ENCODE peak calls at places on chromosomes 2 and 18, in six cellular contexts. One of them, this sample, is unnamed.

GRCh38 chr2:163934134-163934533 is 198.3 kb upstream of the FIGN start:
- DNase-seq in HCT116: no peak
- DNase-seq in endothelial cell of umbilical vein: no peak
- DNase-seq in WTC11: no peak
- DNase-seq in A549: no peak
- DNase-seq in HepG2: no peak
- DNase-seq in this sample: no peak

GRCh38 chr2:58973831-58974281 is 732.7 kb upstream of the FANCL start:
- DNase-seq in HepG2: no peak
- DNase-seq in A549: no peak
- DNase-seq in WTC11: peak; percentile 65
- DNase-seq in endothelial cell of umbilical vein: no peak
- DNase-seq in HCT116: no peak
- DNase-seq in this sample: no peak

GRCh38 chr2:25342372-25343186 is 854 bp upstream of the DNMT3A start:
- DNase-seq in HCT116: peak; percentile 38
- DNase-seq in HepG2: peak; percentile 78
- DNase-seq in A549: peak; percentile 92
- DNase-seq in WTC11: peak; percentile 95
- DNase-seq in endothelial cell of umbilical vein: peak; percentile 88
- DNase-seq in this sample: peak; percentile 91

GRCh38 chr18:6044773-6045172 is 149.5 kb upstream of the TMEM200C start:
- DNase-seq in HepG2: peak; percentile 8
- DNase-seq in WTC11: no peak
- DNase-seq in endothelial cell of umbilical vein: no peak
- DNase-seq in A549: no peak
- DNase-seq in HCT116: no peak
- DNase-seq in this sample: no peak

GRCh38 chr2:239927424-239927981 is 97.6 kb downstream of the NDUFA10 start:
- DNase-seq in endothelial cell of umbilical vein: peak; percentile 17
- DNase-seq in HepG2: peak; percentile 75
- DNase-seq in WTC11: no peak
- DNase-seq in A549: peak; percentile 81
- DNase-seq in HCT116: peak; percentile 58
- DNase-seq in this sample: peak; percentile 83

GRCh38 chr2:102442967-102443828 is 20.2 kb downstream of the IL18RAP start:
- DNase-seq in WTC11: peak; percentile 15
- DNase-seq in A549: peak; percentile 13
- DNase-seq in HCT116: peak; percentile 18
- DNase-seq in HepG2: peak; percentile 30
- DNase-seq in endothelial cell of umbilical vein: peak; percentile 64
- DNase-seq in this sample: peak; percentile 65

GRCh38 chr2:68912732-68913131 is 40.0 kb downstream of the GKN2 start:
- DNase-seq in WTC11: no peak
- DNase-seq in HepG2: no peak
- DNase-seq in endothelial cell of umbilical vein: no peak
- DNase-seq in A549: no peak
- DNase-seq in HCT116: no peak
- DNase-seq in this sample: peak; percentile 75

GRCh38 chr2:9424447-9425164 is 1.2 kb downstream of the CPSF3 start:
- DNase-seq in HCT116: no peak
- DNase-seq in HepG2: no peak
- DNase-seq in endothelial cell of umbilical vein: no peak
- DNase-seq in WTC11: no peak
- DNase-seq in A549: no peak
- DNase-seq in this sample: no peak

GRCh38 chr2:238351315-238351714 is 31.0 kb downstream of the TRAF3IP1 start:
- DNase-seq in WTC11: no peak
- DNase-seq in HCT116: no peak
- DNase-seq in endothelial cell of umbilical vein: no peak
- DNase-seq in HepG2: no peak
- DNase-seq in A549: no peak
- DNase-seq in this sample: no peak

GRCh38 chr2:197804758-197805597 is 585 bp downstream of the PLCL1 start:
- DNase-seq in WTC11: peak; percentile 44
- DNase-seq in HepG2: no peak
- DNase-seq in endothelial cell of umbilical vein: peak; percentile 61
- DNase-seq in A549: no peak
- DNase-seq in HCT116: no peak
- DNase-seq in this sample: peak; percentile 16

GRCh38 chr2:25251032-25251460 is 82.7 kb upstream of the POMC start:
- DNase-seq in WTC11: no peak
- DNase-seq in endothelial cell of umbilical vein: no peak
- DNase-seq in HepG2: no peak
- DNase-seq in HCT116: no peak
- DNase-seq in A549: no peak
- DNase-seq in this sample: peak; percentile 65

GRCh38 chr2:46826898-46827245 is 88.7 kb downstream of the MCFD2 start:
- DNase-seq in endothelial cell of umbilical vein: no peak
- DNase-seq in A549: no peak
- DNase-seq in WTC11: no peak
- DNase-seq in HepG2: no peak
- DNase-seq in HCT116: no peak
- DNase-seq in this sample: no peak

GRCh38 chr2:603869-604268 is 73.3 kb downstream of the TMEM18 start:
- DNase-seq in WTC11: no peak
- DNase-seq in HCT116: no peak
- DNase-seq in A549: peak; percentile 15
- DNase-seq in HepG2: no peak
- DNase-seq in endothelial cell of umbilical vein: no peak
- DNase-seq in this sample: no peak

GRCh38 chr2:2623939-2624338 is 292.9 kb upstream of the MYT1L start:
- DNase-seq in WTC11: no peak
- DNase-seq in A549: no peak
- DNase-seq in HCT116: no peak
- DNase-seq in HepG2: no peak
- DNase-seq in endothelial cell of umbilical vein: no peak
- DNase-seq in this sample: no peak

GRCh38 chr2:224309216-224309615 is 92.7 kb downstream of the FAM124B start:
- DNase-seq in HepG2: no peak
- DNase-seq in endothelial cell of umbilical vein: no peak
- DNase-seq in WTC11: no peak
- DNase-seq in HCT116: no peak
- DNase-seq in A549: no peak
- DNase-seq in this sample: no peak

GRCh38 chr2:90207454-90208058 is 1516.1 kb downstream of the RPIA start:
- DNase-seq in HepG2: peak; percentile 35
- DNase-seq in endothelial cell of umbilical vein: no peak
- DNase-seq in A549: peak; percentile 18
- DNase-seq in HCT116: no peak
- DNase-seq in WTC11: no peak
- DNase-seq in this sample: peak; percentile 51

GRCh38 chr18:80168982-80169381 is 59.9 kb downstream of the ADNP2 start:
- DNase-seq in A549: no peak
- DNase-seq in WTC11: no peak
- DNase-seq in HepG2: no peak
- DNase-seq in endothelial cell of umbilical vein: no peak
- DNase-seq in HCT116: no peak
- DNase-seq in this sample: no peak

GRCh38 chr2:26737221-26737620 is 26.9 kb upstream of the SLC35F6 start:
- DNase-seq in endothelial cell of umbilical vein: no peak
- DNase-seq in HepG2: no peak
- DNase-seq in WTC11: no peak
- DNase-seq in HCT116: no peak
- DNase-seq in A549: no peak
- DNase-seq in this sample: no peak

GRCh38 chr2:161416633-161417427 is 733 bp downstream of the TBR1 start:
- DNase-seq in endothelial cell of umbilical vein: no peak
- DNase-seq in WTC11: peak; percentile 47
- DNase-seq in HepG2: no peak
- DNase-seq in HCT116: no peak
- DNase-seq in A549: no peak
- DNase-seq in this sample: no peak

GRCh38 chr2:19362652-19363473 is 4.4 kb upstream of the OSR1 start:
- DNase-seq in A549: peak; percentile 87
- DNase-seq in HCT116: peak; percentile 69
- DNase-seq in endothelial cell of umbilical vein: peak; percentile 67
- DNase-seq in HepG2: peak; percentile 79
- DNase-seq in WTC11: peak; percentile 71
- DNase-seq in this sample: peak; percentile 76

GRCh38 chr18:55054591-55054990 is 95.3 kb upstream of the CCDC68 start:
- DNase-seq in endothelial cell of umbilical vein: no peak
- DNase-seq in WTC11: no peak
- DNase-seq in A549: no peak
- DNase-seq in HepG2: no peak
- DNase-seq in HCT116: no peak
- DNase-seq in this sample: no peak

GRCh38 chr2:68791914-68792313 is 57.3 kb downstream of the ARHGAP25 start:
- DNase-seq in endothelial cell of umbilical vein: no peak
- DNase-seq in WTC11: no peak
- DNase-seq in HCT116: no peak
- DNase-seq in A549: no peak
- DNase-seq in HepG2: no peak
- DNase-seq in this sample: no peak

GRCh38 chr2:232843860-232844259 is 26.2 kb upstream of the SNORC start:
- DNase-seq in WTC11: no peak
- DNase-seq in endothelial cell of umbilical vein: no peak
- DNase-seq in HepG2: no peak
- DNase-seq in HCT116: no peak
- DNase-seq in A549: no peak
- DNase-seq in this sample: peak; percentile 24

GRCh38 chr2:153077311-153077710 is 358.9 kb downstream of the ARL6IP6 start:
- DNase-seq in A549: no peak
- DNase-seq in HepG2: no peak
- DNase-seq in HCT116: no peak
- DNase-seq in endothelial cell of umbilical vein: no peak
- DNase-seq in WTC11: no peak
- DNase-seq in this sample: no peak

DNA sequence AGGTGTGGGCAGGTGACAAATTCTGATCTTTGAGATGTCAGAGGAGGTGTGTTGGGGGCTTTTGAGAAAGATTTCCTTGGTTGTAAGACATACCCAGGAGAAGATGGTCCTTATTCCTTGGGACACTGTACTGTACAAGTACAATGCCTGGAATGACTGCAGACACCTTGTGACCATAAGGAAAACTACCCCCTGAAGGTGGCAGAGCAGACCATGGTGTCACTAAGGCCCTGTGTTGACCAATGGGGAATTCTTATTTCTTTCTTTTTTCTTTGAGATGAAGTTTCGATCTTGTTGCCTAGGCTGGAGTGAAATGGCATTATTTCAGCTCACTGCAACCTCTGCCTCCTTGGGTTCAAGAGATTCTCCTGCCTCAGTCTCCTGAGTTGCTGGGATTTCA is 4.4 kb upstream of the ANKRD29 start:
- DNase-seq in endothelial cell of umbilical vein: no peak
- DNase-seq in HepG2: no peak
- DNase-seq in HCT116: no peak
- DNase-seq in A549: no peak
- DNase-seq in WTC11: no peak
- DNase-seq in this sample: no peak
- TF ChIP-seq CTCF in endothelial cell of umbilical vein: no peak
- TF ChIP-seq CTCF in HepG2: no peak
- TF ChIP-seq CTCF in HCT116: peak; percentile 23
- TF ChIP-seq CTCF in A549: no peak
- TF ChIP-seq CTCF in WTC11: no peak
- TF ChIP-seq CTCF in this sample: no peak

GRCh38 chr18:74541703-74542555 is 7.6 kb downstream of the CNDP1 start:
- DNase-seq in HCT116: no peak
- DNase-seq in endothelial cell of umbilical vein: no peak
- DNase-seq in WTC11: no peak
- DNase-seq in HepG2: peak; percentile 92
- DNase-seq in A549: no peak
- DNase-seq in this sample: no peak
- TF ChIP-seq MAX in HCT116: no peak
- TF ChIP-seq MAX in endothelial cell of umbilical vein: no peak
- TF ChIP-seq MAX in WTC11: no peak
- TF ChIP-seq MAX in HepG2: peak; percentile 86
- TF ChIP-seq MAX in A549: no peak
- TF ChIP-seq MAX in this sample: no peak

GRCh38 chr2:208254871-208255556 is at the start of gene IDH1:
- DNase-seq in endothelial cell of umbilical vein: peak; percentile 95
- DNase-seq in HCT116: peak; percentile 87
- DNase-seq in HepG2: peak; percentile 94
- DNase-seq in WTC11: peak; percentile 99
- DNase-seq in A549: peak; percentile 85
- DNase-seq in this sample: peak; percentile 92

GRCh38 chr2:208254118-208254870 is 577 bp downstream of the IDH1 start:
- DNase-seq in HepG2: peak; percentile 94
- DNase-seq in HCT116: peak; percentile 55
- DNase-seq in WTC11: peak; percentile 96
- DNase-seq in endothelial cell of umbilical vein: peak; percentile 85
- DNase-seq in A549: peak; percentile 76
- DNase-seq in this sample: peak; percentile 95

GRCh38 chr2:208253518-208254117 is 1.3 kb downstream of the IDH1 start:
- DNase-seq in HepG2: no peak
- DNase-seq in endothelial cell of umbilical vein: no peak
- DNase-seq in A549: no peak
- DNase-seq in WTC11: no peak
- DNase-seq in HCT116: no peak
- DNase-seq in this sample: no peak

GRCh38 chr2:208255557-208256106 is 761 bp upstream of the IDH1 start:
- DNase-seq in endothelial cell of umbilical vein: no peak
- DNase-seq in WTC11: no peak
- DNase-seq in HepG2: no peak
- DNase-seq in A549: no peak
- DNase-seq in HCT116: no peak
- DNase-seq in this sample: no peak

GRCh38 chr2:208256192-208256782 is 1.4 kb upstream of the IDH1 start:
- DNase-seq in HepG2: peak; percentile 66
- DNase-seq in endothelial cell of umbilical vein: no peak
- DNase-seq in HCT116: no peak
- DNase-seq in WTC11: no peak
- DNase-seq in A549: no peak
- DNase-seq in this sample: peak; percentile 34
- TF ChIP-seq CTCF in HepG2: peak; percentile 54
- TF ChIP-seq CTCF in endothelial cell of umbilical vein: no peak
- TF ChIP-seq CTCF in HCT116: peak; percentile 46
- TF ChIP-seq CTCF in WTC11: no peak
- TF ChIP-seq CTCF in A549: peak; percentile 32
- TF ChIP-seq CTCF in this sample: peak; percentile 32

DNA sequence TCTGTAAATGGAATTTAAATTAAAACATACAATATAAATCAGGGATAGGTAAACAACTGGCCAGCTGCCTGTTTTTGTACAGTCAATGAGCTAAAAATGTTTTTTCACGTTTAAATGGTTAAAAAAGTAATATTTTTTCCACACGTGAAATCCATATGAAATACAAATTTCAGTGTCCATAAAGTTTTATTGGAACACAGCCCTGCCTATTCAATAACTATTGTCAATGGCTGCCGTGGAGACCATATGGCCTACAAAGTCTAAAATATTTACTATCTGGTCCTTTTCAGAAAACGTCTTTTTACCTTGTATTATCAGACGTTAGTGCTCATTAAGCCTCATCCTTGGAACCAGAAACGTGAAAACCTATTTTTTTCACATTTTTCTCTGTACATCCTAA is 1.3 kb downstream of the TMEM17 start:
- DNase-seq in HepG2: no peak
- DNase-seq in A549: no peak
- DNase-seq in HCT116: no peak
- DNase-seq in endothelial cell of umbilical vein: no peak
- DNase-seq in WTC11: no peak
- DNase-seq in this sample: no peak
- TF ChIP-seq MAX in HepG2: no peak
- TF ChIP-seq MAX in A549: no peak
- TF ChIP-seq MAX in HCT116: no peak
- TF ChIP-seq MAX in endothelial cell of umbilical vein: no peak
- TF ChIP-seq MAX in WTC11: no peak
- TF ChIP-seq MAX in this sample: no peak